ENCODE peak calls at places on chromosomes 4 and X, in eight cellular contexts. M is ecto neural progenitor cell, T is dermis blood vessel endothelial cell, Z is foreskin fibroblast, K is Daoy, B is M059J, X is endothelial cell, Y is A549. H is an unnamed sample.

GRCh38 chrX:110146521-110146920 is 143.6 kb downstream of the TMEM164 start:
- DNase-seq in K (peak), Y (peak), B (peak), M (no peak), X (peak), Z (peak), T (peak), H (peak)

GRCh38 chr4:119132306-119132705 is 3.3 kb upstream of the MYOZ2 start:
- DNase-seq in Y (no peak), T (no peak), Z (peak), X (no peak), M (no peak), B (no peak), K (peak), H (no peak)

GRCh38 chr4:165234766-165235165 is 27.4 kb downstream of the KLHL2 start:
- DNase-seq in Y (no peak), Z (no peak), X (no peak), T (no peak), B (no peak), M (no peak), K (no peak), H (no peak)

GRCh38 chr4:94455081-94455480 is 3.3 kb downstream of the PDLIM5 start:
- DNase-seq in T (no peak), M (no peak), Z (peak), B (peak), Y (peak), X (no peak), K (peak), H (no peak)

GRCh38 chrX:40300286-40300890 is 202.6 kb upstream of the BCOR start:
- DNase-seq in Z (no peak), Y (no peak), T (no peak), B (no peak), X (no peak), K (no peak), M (peak), H (no peak)

GRCh38 chr4:76083386-76083785 is 8.9 kb downstream of the ART3 start:
- DNase-seq in T (no peak), X (no peak), B (no peak), Z (no peak), Y (no peak), K (no peak), M (no peak), H (no peak)

GRCh38 chr4:185500035-185500434 is 28.5 kb upstream of the CCDC110 start:
- DNase-seq in Z (no peak), B (no peak), M (no peak), X (no peak), K (no peak), Y (no peak), T (no peak), H (no peak)

GRCh38 chr4:141346144-141346543 is 125.4 kb downstream of the ZNF330 start:
- DNase-seq in T (peak), Z (peak), K (peak), X (no peak), Y (peak), B (peak), M (no peak), H (peak)

GRCh38 chr4:55758081-55758480 is 61.5 kb upstream of the EXOC1L start:
- DNase-seq in M (no peak), X (no peak), Y (no peak), B (peak), Z (no peak), K (no peak), T (peak), H (no peak)

GRCh38 chrX:84865113-84865512 is 138.6 kb upstream of the APOOL start:
- DNase-seq in X (no peak), B (no peak), K (no peak), Z (no peak), T (peak), Y (no peak), M (no peak), H (no peak)

H was measured in HTR-8/SVneo.